ENCODE peak calls at places on chromosomes 6 and 20, in four cellular contexts. One of them, this sample, is unnamed.
A peak's percentile ranks its signal among the peaks of the same experiment; 100 is the strongest.

GRCh38 chr6:2970753-2971419 is 481 bp downstream of the SERPINB6 start:
- DNase-seq in stomach: peak; percentile 78
- DNase-seq in cardiac muscle cell: peak; percentile 60
- DNase-seq in left lung: peak; percentile 80
- DNase-seq in this sample: no peak

GRCh38 chr6:47147836-47148344 is 105.8 kb upstream of the ADGRF1 start:
- DNase-seq in left lung: no peak
- DNase-seq in cardiac muscle cell: no peak
- DNase-seq in stomach: no peak
- DNase-seq in this sample: no peak

GRCh38 chr6:36075656-36076055 is 48.0 kb downstream of the MAPK14 start:
- DNase-seq in left lung: no peak
- DNase-seq in stomach: no peak
- DNase-seq in cardiac muscle cell: no peak
- DNase-seq in this sample: no peak

GRCh38 chr20:58403272-58403671 is 14.2 kb downstream of the VAPB start:
- DNase-seq in left lung: no peak
- DNase-seq in stomach: no peak
- DNase-seq in cardiac muscle cell: no peak
- DNase-seq in this sample: no peak

GRCh38 chr6:116364361-116364760 is 6.4 kb upstream of the DSE start:
- DNase-seq in cardiac muscle cell: no peak
- DNase-seq in left lung: no peak
- DNase-seq in stomach: no peak
- DNase-seq in this sample: no peak

GRCh38 chr6:129251669-129252376 is 368.9 kb downstream of the LAMA2 start:
- DNase-seq in cardiac muscle cell: peak; percentile 69
- DNase-seq in stomach: peak; percentile 44
- DNase-seq in left lung: no peak
- DNase-seq in this sample: peak; percentile 11

GRCh38 chr6:100488231-100488630 is 23.5 kb upstream of the SIM1 start:
- DNase-seq in stomach: no peak
- DNase-seq in left lung: no peak
- DNase-seq in cardiac muscle cell: no peak
- DNase-seq in this sample: no peak

GRCh38 chr6:70806086-70806485 is 138.4 kb downstream of the SMAP1 start:
- DNase-seq in cardiac muscle cell: no peak
- DNase-seq in stomach: no peak
- DNase-seq in left lung: no peak
- DNase-seq in this sample: no peak

GRCh38 chr20:8489094-8489883 is 357.2 kb downstream of the PLCB1 start:
- DNase-seq in stomach: no peak
- DNase-seq in left lung: no peak
- DNase-seq in cardiac muscle cell: no peak
- DNase-seq in this sample: no peak

GRCh38 chr20:63625771-63626423 is 1.0 kb downstream of the GMEB2 start:
- DNase-seq in cardiac muscle cell: peak; percentile 11
- DNase-seq in stomach: no peak
- DNase-seq in left lung: peak; percentile 38
- DNase-seq in this sample: no peak

GRCh38 chr6:96086745-96087144 is 71.0 kb downstream of the FUT9 start:
- DNase-seq in left lung: no peak
- DNase-seq in cardiac muscle cell: no peak
- DNase-seq in stomach: no peak
- DNase-seq in this sample: no peak

GRCh38 chr6:118562959-118563358 is 14.9 kb downstream of the PLN start:
- DNase-seq in left lung: no peak
- DNase-seq in cardiac muscle cell: no peak
- DNase-seq in stomach: no peak
- DNase-seq in this sample: no peak

GRCh38 chr20:64057628-64058498 is 5.1 kb upstream of the TCEA2 start:
- DNase-seq in left lung: peak; percentile 75
- DNase-seq in cardiac muscle cell: peak; percentile 82
- DNase-seq in stomach: peak; percentile 81
- DNase-seq in this sample: no peak

GRCh38 chr6:116439572-116439971 is 21.6 kb upstream of the CALHM6 start:
- DNase-seq in stomach: no peak
- DNase-seq in left lung: no peak
- DNase-seq in cardiac muscle cell: no peak
- DNase-seq in this sample: no peak

GRCh38 chr20:17616480-17617211 is 46.8 kb downstream of the DSTN start:
- DNase-seq in left lung: no peak
- DNase-seq in cardiac muscle cell: no peak
- DNase-seq in stomach: peak; percentile 24
- DNase-seq in this sample: no peak

GRCh38 chr6:3911614-3912336 is 62.6 kb downstream of the FAM50B start:
- DNase-seq in cardiac muscle cell: no peak
- DNase-seq in left lung: no peak
- DNase-seq in stomach: peak; percentile 73
- DNase-seq in this sample: peak; percentile 56

GRCh38 chr20:1810926-1811620 is 84.1 kb upstream of the SIRPA start:
- DNase-seq in cardiac muscle cell: no peak
- DNase-seq in left lung: no peak
- DNase-seq in stomach: no peak
- DNase-seq in this sample: no peak

GRCh38 chr20:48924711-48925109 is 3.2 kb downstream of the ARFGEF2 start:
- DNase-seq in left lung: no peak
- DNase-seq in cardiac muscle cell: no peak
- DNase-seq in stomach: no peak
- DNase-seq in this sample: no peak

GRCh38 chr6:111980979-111981378 is 72.9 kb upstream of the CCN6 start:
- DNase-seq in stomach: no peak
- DNase-seq in left lung: no peak
- DNase-seq in cardiac muscle cell: no peak
- DNase-seq in this sample: no peak

GRCh38 chr20:2297352-2297717 is 1.5 kb downstream of the TGM3 start:
- DNase-seq in left lung: no peak
- DNase-seq in cardiac muscle cell: peak; percentile 15
- DNase-seq in stomach: no peak
- DNase-seq in this sample: no peak

GRCh38 chr6:141110486-141110885 is 1022.2 kb upstream of the GJE1 start:
- DNase-seq in left lung: no peak
- DNase-seq in stomach: no peak
- DNase-seq in cardiac muscle cell: no peak
- DNase-seq in this sample: no peak

GRCh38 chr20:33936651-33937050 is 57.1 kb upstream of the RALY start:
- DNase-seq in left lung: no peak
- DNase-seq in cardiac muscle cell: no peak
- DNase-seq in stomach: no peak
- DNase-seq in this sample: no peak

GRCh38 chr6:168619560-168620314 is 178.8 kb downstream of the SMOC2 start:
- DNase-seq in stomach: no peak
- DNase-seq in left lung: no peak
- DNase-seq in cardiac muscle cell: no peak
- DNase-seq in this sample: no peak

GRCh38 chr6:85594197-85594930 is 706 bp upstream of the SNX14 start:
- DNase-seq in stomach: no peak
- DNase-seq in left lung: no peak
- DNase-seq in cardiac muscle cell: peak; percentile 56
- DNase-seq in this sample: no peak

GRCh38 chr6:33787336-33787953 is 1.5 kb downstream of the LEMD2 start:
- DNase-seq in stomach: no peak
- DNase-seq in cardiac muscle cell: no peak
- DNase-seq in left lung: no peak
- DNase-seq in this sample: no peak

GRCh38 chr6:157693867-157694266 is 129.2 kb upstream of the SNX9 start:
- DNase-seq in cardiac muscle cell: no peak
- DNase-seq in left lung: no peak
- DNase-seq in stomach: peak; percentile 52
- DNase-seq in this sample: no peak

GRCh38 chr6:136921521-136921935 is 573 bp upstream of the SLC35D3 start:
- DNase-seq in stomach: no peak
- DNase-seq in cardiac muscle cell: peak; percentile 52
- DNase-seq in left lung: no peak
- DNase-seq in this sample: no peak

GRCh38 chr6:2900821-2901644 is 2.1 kb downstream of the SERPINB9 start:
- DNase-seq in stomach: no peak
- DNase-seq in cardiac muscle cell: no peak
- DNase-seq in left lung: no peak
- DNase-seq in this sample: no peak

GRCh38 chr6:12483712-12484111 is 193.6 kb downstream of the EDN1 start:
- DNase-seq in stomach: no peak
- DNase-seq in left lung: no peak
- DNase-seq in cardiac muscle cell: no peak
- DNase-seq in this sample: peak; percentile 77

GRCh38 chr20:433300-433975 is 25.3 kb downstream of the RBCK1 start:
- DNase-seq in stomach: no peak
- DNase-seq in left lung: no peak
- DNase-seq in cardiac muscle cell: no peak
- DNase-seq in this sample: no peak

GRCh38 chr6:37357288-37357687 is 3.5 kb downstream of the RNF8 start:
- DNase-seq in left lung: no peak
- DNase-seq in stomach: no peak
- DNase-seq in cardiac muscle cell: peak; percentile 46
- DNase-seq in this sample: no peak

GRCh38 chr6:144156334-144156733 is 6.0 kb downstream of the STX11 start:
- DNase-seq in stomach: no peak
- DNase-seq in cardiac muscle cell: no peak
- DNase-seq in left lung: no peak
- DNase-seq in this sample: no peak

GRCh38 chr20:44970243-44970757 is 4.0 kb downstream of the STK4 start:
- DNase-seq in left lung: no peak
- DNase-seq in cardiac muscle cell: no peak
- DNase-seq in stomach: no peak
- DNase-seq in this sample: no peak

GRCh38 chr20:44967207-44967807 is 995 bp downstream of the STK4 start:
- DNase-seq in stomach: no peak
- DNase-seq in left lung: no peak
- DNase-seq in cardiac muscle cell: no peak
- DNase-seq in this sample: no peak

GRCh38 chr20:44973053-44973452 is 6.7 kb downstream of the STK4 start:
- DNase-seq in cardiac muscle cell: no peak
- DNase-seq in stomach: no peak
- DNase-seq in left lung: no peak
- DNase-seq in this sample: peak; percentile 74

GRCh38 chr20:44966030-44966961 is at the start of gene STK4:
- DNase-seq in left lung: peak; percentile 95
- DNase-seq in cardiac muscle cell: peak; percentile 97
- DNase-seq in stomach: peak; percentile 95
- DNase-seq in this sample: peak; percentile 57

GRCh38 chr20:44969320-44969879 is 3.1 kb downstream of the STK4 start:
- DNase-seq in stomach: no peak
- DNase-seq in cardiac muscle cell: no peak
- DNase-seq in left lung: no peak
- DNase-seq in this sample: no peak
- H3K4me3 ChIP-seq in stomach: no peak overlapping the region
- H3K4me3 ChIP-seq in cardiac muscle cell: no peak overlapping the region
- H3K4me3 ChIP-seq in left lung: no peak overlapping the region
- H3K4me3 ChIP-seq in this sample: no peak overlapping the region

DNA sequence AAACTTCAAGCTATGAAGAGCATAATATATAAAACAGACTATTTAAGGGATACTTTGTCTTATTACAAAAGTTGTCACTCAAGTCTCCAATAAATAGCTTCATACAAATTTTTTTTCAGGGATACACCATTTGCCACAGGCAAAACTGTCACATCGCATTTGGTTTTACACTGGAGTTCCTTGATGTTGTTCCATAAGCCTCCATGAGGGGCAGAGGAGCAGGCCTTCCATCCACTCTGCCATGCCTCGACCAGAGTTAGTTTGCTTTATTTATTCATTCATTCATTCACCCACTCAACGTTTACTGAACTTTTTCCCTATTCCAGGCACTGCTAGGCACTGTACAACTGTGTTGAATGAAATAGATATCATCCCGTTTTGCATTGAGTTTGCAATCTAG is 246.6 kb downstream of the PHF3 start:
- DNase-seq in cardiac muscle cell: no peak
- DNase-seq in left lung: no peak
- DNase-seq in stomach: no peak
- DNase-seq in this sample: no peak
- TF ChIP-seq CTCF in cardiac muscle cell: peak; percentile 39
- TF ChIP-seq CTCF in left lung: no peak
- TF ChIP-seq CTCF in stomach: peak; percentile 5
- TF ChIP-seq CTCF in this sample: peak; percentile 4

GRCh38 chr6:152195896-152196295 is 388.4 kb downstream of the ESR1 start:
- DNase-seq in left lung: no peak
- DNase-seq in cardiac muscle cell: no peak
- DNase-seq in stomach: no peak
- DNase-seq in this sample: no peak
- H3K36me3 ChIP-seq in left lung: no peaks in the 10 kb centered on the region
- H3K36me3 ChIP-seq in cardiac muscle cell: peaks cover 30% of the 10 kb centered on the region
- H3K36me3 ChIP-seq in stomach: peaks cover 36% of the 10 kb centered on the region
- H3K36me3 ChIP-seq in this sample: peaks cover 15% of the 10 kb centered on the region

DNA sequence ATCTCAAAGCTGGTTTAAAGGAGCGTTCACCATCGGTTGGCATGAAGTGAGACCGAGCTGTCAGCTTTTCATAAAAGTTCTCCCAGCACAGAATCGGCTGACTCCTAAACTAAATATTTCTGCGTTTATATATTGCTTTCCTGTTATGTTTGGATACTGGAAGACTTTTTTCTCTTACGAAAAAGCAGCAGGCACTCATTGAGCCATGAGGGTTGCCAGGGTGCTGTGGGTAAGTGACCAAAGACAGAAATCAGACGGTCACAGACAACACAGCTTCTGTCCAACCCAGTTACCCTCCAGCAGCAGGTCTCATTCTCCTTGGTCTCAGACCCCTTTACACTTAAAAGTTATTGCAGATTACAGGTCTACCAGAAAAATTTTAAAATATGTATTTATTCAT is 113.7 kb downstream of the FAM120B start:
- DNase-seq in cardiac muscle cell: no peak
- DNase-seq in left lung: no peak
- DNase-seq in stomach: no peak
- DNase-seq in this sample: no peak
- H3K4me3 ChIP-seq in cardiac muscle cell: no peak overlapping the region
- H3K4me3 ChIP-seq in left lung: no peak overlapping the region
- H3K4me3 ChIP-seq in stomach: no peak overlapping the region
- H3K4me3 ChIP-seq in this sample: no peak overlapping the region

This sample was measured in BJ.